ENCODE peak calls at places on chromosomes 16 and 17, in five cellular contexts. I is body of pancreas, W is foreskin keratinocyte, K is heart right ventricle, Y is OCI-LY7. R is an unnamed sample.

GRCh38 chr16:49664221-49665215 is 191.4 kb downstream of the ZNF423 start:
- DNase-seq in K (peak), I (peak), Y (no peak), W (no peak), R (no peak)

GRCh38 chr17:69414408-69415274 is at the start of gene MAP2K6:
- DNase-seq in I (peak), K (peak), Y (peak), W (peak), R (peak)

GRCh38 chr17:332023-332422 is 20.6 kb downstream of the RPH3AL start:
- DNase-seq in Y (no peak), I (peak), K (no peak), W (no peak), R (no peak)

GRCh38 chr17:75277664-75278071 is 6.6 kb upstream of the MIF4GD start:
- DNase-seq in W (peak), I (no peak), K (no peak), Y (no peak), R (no peak)

GRCh38 chr16:67546091-67546501 is 16.2 kb upstream of the CTCF start:
- DNase-seq in K (no peak), W (no peak), Y (no peak), I (no peak), R (no peak)

GRCh38 chr17:49968380-49969133 is 433 bp upstream of the DLX4 start:
- DNase-seq in K (peak), W (peak), I (peak), Y (peak), R (peak)

GRCh38 chr17:30290696-30291570 is 811 bp downstream of the BLMH start:
- DNase-seq in W (peak), Y (peak), K (peak), I (peak), R (peak)

GRCh38 chr17:46115687-46116086 is 77.5 kb downstream of the KANSL1 start:
- DNase-seq in Y (no peak), W (no peak), K (peak), I (no peak), R (no peak)

GRCh38 chr16:78183886-78184553 is 84.6 kb downstream of the WWOX start:
- DNase-seq in I (no peak), Y (no peak), K (no peak), W (no peak), R (no peak)

GRCh38 chr16:4935231-4935855 is 1.6 kb downstream of the PPL start:
- DNase-seq in Y (no peak), W (no peak), I (peak), K (peak), R (no peak)

GRCh38 chr16:1494129-1494640 is 1.0 kb downstream of the TELO2 start:
- DNase-seq in I (no peak), K (peak), W (peak), Y (peak), R (peak)

GRCh38 chr17:13562271-13562800 is 39.4 kb downstream of the HS3ST3A1 start:
- DNase-seq in K (no peak), Y (no peak), I (peak), W (peak), R (no peak)

GRCh38 chr16:66580605-66581209 is 1.4 kb downstream of the CMTM2 start:
- DNase-seq in I (no peak), K (no peak), W (peak), Y (no peak), R (peak)

GRCh38 chr17:19386974-19387920 is at the start of gene MFAP4:
- DNase-seq in I (peak), Y (no peak), W (no peak), K (peak), R (no peak)

GRCh38 chr16:12677472-12677871 is 126.2 kb downstream of the CPPED1 start:
- DNase-seq in I (no peak), Y (peak), W (no peak), K (no peak), R (no peak)

GRCh38 chr17:81150379-81151038 is 14.8 kb upstream of the PVALEF start:
- DNase-seq in I (peak), K (no peak), Y (no peak), W (no peak), R (no peak)

GRCh38 chr17:73194514-73195222 is 1.8 kb downstream of the COG1 start:
- DNase-seq in W (no peak), Y (no peak), I (no peak), K (no peak), R (no peak)

GRCh38 chr17:21239680-21240374 is 13.4 kb downstream of the NATD1 start:
- DNase-seq in K (no peak), W (no peak), Y (peak), I (no peak), R (no peak)

GRCh38 chr16:72939247-72939646 is 108.7 kb downstream of the ZFHX3 start:
- DNase-seq in K (peak), I (no peak), W (peak), Y (no peak), R (no peak)

GRCh38 chr17:27670791-27671590 is 40.0 kb downstream of the LGALS9 start:
- DNase-seq in Y (no peak), I (no peak), W (no peak), K (no peak), R (no peak)

GRCh38 chr17:17913695-17914332 is 58.4 kb downstream of the TOM1L2 start:
- DNase-seq in I (peak), W (peak), Y (peak), K (peak), R (peak)

GRCh38 chr17:48478224-48479013 is 48.4 kb upstream of the SKAP1 start:
- DNase-seq in W (no peak), Y (no peak), K (no peak), I (no peak), R (no peak)

GRCh38 chr16:66872524-66872923 is 7.8 kb upstream of the PDP2 start:
- DNase-seq in I (no peak), W (no peak), Y (no peak), K (no peak), R (no peak)

GRCh38 chr16:68356249-68356918 is 45.6 kb downstream of the PRMT7 start:
- DNase-seq in W (no peak), Y (peak), K (no peak), I (peak), R (no peak)

GRCh38 chr17:4591529-4591928 is 7.2 kb downstream of the SMTNL2 start:
- DNase-seq in W (no peak), K (no peak), Y (no peak), I (no peak), R (no peak)

GRCh38 chr16:3113765-3114479 is 1.5 kb downstream of the ZNF205 start:
- DNase-seq in Y (no peak), I (no peak), K (no peak), W (no peak), R (no peak)

GRCh38 chr17:72561266-72561665 is 440.4 kb downstream of the SOX9 start:
- DNase-seq in Y (no peak), K (no peak), W (no peak), I (no peak), R (no peak)

GRCh38 chr16:15644306-15644961 is 1.5 kb upstream of the MARF1 start:
- DNase-seq in K (no peak), Y (peak), I (no peak), W (peak), R (no peak)

GRCh38 chr17:76217081-76217480 is 23.2 kb downstream of the RNF157 start:
- DNase-seq in I (no peak), W (no peak), Y (no peak), K (no peak), R (no peak)

GRCh38 chr17:62995377-62995885 is 29.4 kb downstream of the TANC2 start:
- DNase-seq in Y (peak), I (peak), W (peak), K (peak), R (no peak)

GRCh38 chr16:70703041-70703834 is 17.4 kb upstream of the MTSS2 start:
- DNase-seq in Y (no peak), K (peak), I (peak), W (no peak), R (no peak)

GRCh38 chr16:61858996-61859395 is 177.2 kb downstream of the CDH8 start:
- DNase-seq in K (no peak), W (peak), Y (no peak), I (no peak), R (no peak)

GRCh38 chr17:72699566-72699965 is 392.9 kb downstream of the SLC39A11 start:
- DNase-seq in Y (no peak), W (no peak), I (no peak), K (no peak), R (no peak)

GRCh38 chr17:63151981-63152523 is 186.0 kb downstream of the TANC2 start:
- DNase-seq in Y (no peak), K (no peak), I (no peak), W (no peak), R (no peak)

DNA sequence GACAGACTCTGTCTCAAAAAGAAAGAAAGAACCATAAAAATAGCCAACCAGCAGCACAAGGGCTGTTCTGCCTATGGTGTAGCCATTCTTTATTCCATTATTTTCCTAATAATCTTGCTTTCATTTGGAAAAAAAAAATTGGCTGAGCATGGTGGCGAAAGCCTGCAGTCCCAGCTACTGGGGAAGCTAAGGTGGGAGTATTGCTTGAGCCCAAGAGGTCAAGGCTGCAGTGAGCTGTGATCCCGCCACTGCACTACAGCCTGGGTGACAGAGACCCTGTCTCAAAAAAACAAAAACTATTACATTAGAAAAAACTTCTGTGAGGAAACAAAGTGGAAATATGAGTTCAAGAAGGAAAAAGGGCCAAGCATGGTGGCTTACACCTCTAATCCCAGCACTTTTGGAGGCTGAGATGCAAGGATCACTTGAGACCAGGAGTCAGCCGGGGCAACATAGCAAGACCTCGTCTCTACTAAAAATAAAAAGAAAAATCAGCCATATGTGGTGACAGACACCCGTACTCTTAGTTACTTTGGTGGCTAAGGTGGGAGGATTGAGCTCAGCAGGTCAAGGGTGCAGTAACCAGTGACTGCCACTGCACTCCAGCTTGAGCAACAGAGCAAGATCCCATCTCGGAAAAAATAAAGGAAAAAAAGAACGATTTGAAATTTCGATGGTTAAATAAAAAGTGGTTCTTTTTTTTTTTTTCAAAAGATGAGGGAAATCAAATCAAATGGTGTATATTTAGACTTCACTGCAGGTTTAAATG is 2.5 kb downstream of the DCAKD start:
- DNase-seq in I (no peak), K (no peak), Y (peak), W (no peak), R (no peak)
- TF ChIP-seq CTCF in I (peak), K (no peak), Y (peak), W (no peak), R (peak)

GRCh38 chr17:78747479-78747878 is 34.6 kb downstream of the CYTH1 start:
- DNase-seq in W (peak), I (no peak), K (no peak), Y (no peak), R (no peak)
- H3K27ac ChIP-seq in W (peak), I (peak), K (peak), Y (peak), R (no peak)

GRCh38 chr16:8554881-8555280 is 35.4 kb downstream of the TMEM114 start:
- DNase-seq in K (no peak), I (no peak), Y (no peak), W (no peak), R (no peak)
- TF ChIP-seq CTCF in K (no peak), I (no peak), Y (no peak), W (no peak), R (no peak)

DNA sequence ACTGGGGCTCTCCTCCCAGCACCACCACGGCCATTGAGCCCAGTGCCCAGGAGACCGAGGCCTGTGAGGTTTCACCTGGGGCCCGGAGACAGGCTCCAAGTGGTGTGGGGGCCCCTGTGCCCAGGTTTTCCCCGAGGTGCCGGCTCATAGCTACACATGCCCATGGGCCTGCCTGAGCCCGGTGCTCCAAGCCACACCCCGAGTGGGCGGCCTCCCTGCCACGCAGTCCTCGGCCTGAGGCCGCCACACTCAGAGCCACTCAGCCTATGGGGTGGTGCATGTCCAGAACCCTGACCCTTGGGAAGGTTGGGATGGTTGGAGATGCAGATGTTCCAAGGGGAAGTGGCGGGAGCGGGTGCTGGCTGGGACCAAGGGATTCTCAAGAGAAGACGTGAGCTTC is 24.1 kb downstream of the JPH3 start:
- DNase-seq in W (no peak), K (no peak), Y (no peak), I (no peak), R (no peak)
- H3K27ac ChIP-seq in W (no peak), K (no peak), Y (no peak), I (no peak), R (no peak)

R was measured in PC-9.